ENCODE peak calls at places on chromosome 15, in six cellular contexts. M is HepG2, U is adipocyte, T is fibroblast of lung, I is upper lobe of left lung, W is tibial artery. D is an unnamed sample.

GRCh38 chr15:63250312-63250965 is 27.0 kb upstream of the APH1B start:
- DNase-seq in M (no peak), U (peak), T (peak), I (no peak), W (no peak), D (no peak)

GRCh38 chr15:69400850-69401249 is 13.3 kb upstream of the KIF23 start:
- DNase-seq in M (no peak), U (no peak), T (no peak), I (no peak), W (no peak), D (no peak)

GRCh38 chr15:60835974-60836373 is 357.0 kb upstream of the ICE2 start:
- DNase-seq in M (no peak), U (peak), T (peak), I (no peak), W (no peak), D (no peak)

GRCh38 chr15:82568986-82569385 is 28.7 kb upstream of the RPS17 start:
- DNase-seq in M (no peak), U (no peak), T (no peak), I (no peak), W (no peak), D (no peak)

GRCh38 chr15:69502470-69503045 is 49.9 kb downstream of the RPLP1 start:
- DNase-seq in M (no peak), U (no peak), T (no peak), I (peak), W (no peak), D (no peak)

GRCh38 chr15:69434679-69435078 is 17.9 kb upstream of the RPLP1 start:
- DNase-seq in M (no peak), U (no peak), T (no peak), I (peak), W (no peak), D (no peak)

GRCh38 chr15:69951511-69952209 is 146.1 kb downstream of the TLE3 start:
- DNase-seq in M (no peak), U (peak), T (peak), I (no peak), W (no peak), D (no peak)

GRCh38 chr15:82625136-82625535 is 22.0 kb downstream of the CPEB1 start:
- DNase-seq in M (no peak), U (no peak), T (no peak), I (no peak), W (no peak), D (no peak)

GRCh38 chr15:38740206-38740605 is 175.6 kb upstream of the RASGRP1 start:
- DNase-seq in M (no peak), U (no peak), T (no peak), I (peak), W (no peak), D (no peak)

GRCh38 chr15:40249477-40250303 is 10.8 kb downstream of the PAK6 start:
- DNase-seq in M (no peak), U (peak), T (no peak), I (no peak), W (peak), D (no peak)

GRCh38 chr15:79403501-79403900 is 28.6 kb upstream of the MINAR1 start:
- DNase-seq in M (no peak), U (no peak), T (no peak), I (no peak), W (no peak), D (no peak)

GRCh38 chr15:65366122-65366892 is 11.5 kb downstream of the IGDCC3 start:
- DNase-seq in M (no peak), U (no peak), T (no peak), I (no peak), W (no peak), D (no peak)

GRCh38 chr15:99135194-99135593 is 30.3 kb downstream of the SYNM start:
- DNase-seq in M (peak), U (peak), T (peak), I (no peak), W (no peak), D (no peak)

GRCh38 chr15:51336011-51336410 is 2.4 kb downstream of the CYP19A1 start:
- DNase-seq in M (no peak), U (no peak), T (no peak), I (no peak), W (peak), D (no peak)

GRCh38 chr15:88994286-88994685 is 81.1 kb upstream of the MFGE8 start:
- DNase-seq in M (no peak), U (peak), T (no peak), I (no peak), W (no peak), D (no peak)

GRCh38 chr15:88998980-88999713 is 86.0 kb upstream of the MFGE8 start:
- DNase-seq in M (no peak), U (no peak), T (no peak), I (no peak), W (no peak), D (peak)

GRCh38 chr15:88995449-88995848 is 82.3 kb upstream of the MFGE8 start:
- DNase-seq in M (no peak), U (no peak), T (no peak), I (no peak), W (no peak), D (peak)

GRCh38 chr15:88993662-88994061 is 80.5 kb upstream of the MFGE8 start:
- DNase-seq in M (no peak), U (no peak), T (no peak), I (no peak), W (no peak), D (no peak)

DNA sequence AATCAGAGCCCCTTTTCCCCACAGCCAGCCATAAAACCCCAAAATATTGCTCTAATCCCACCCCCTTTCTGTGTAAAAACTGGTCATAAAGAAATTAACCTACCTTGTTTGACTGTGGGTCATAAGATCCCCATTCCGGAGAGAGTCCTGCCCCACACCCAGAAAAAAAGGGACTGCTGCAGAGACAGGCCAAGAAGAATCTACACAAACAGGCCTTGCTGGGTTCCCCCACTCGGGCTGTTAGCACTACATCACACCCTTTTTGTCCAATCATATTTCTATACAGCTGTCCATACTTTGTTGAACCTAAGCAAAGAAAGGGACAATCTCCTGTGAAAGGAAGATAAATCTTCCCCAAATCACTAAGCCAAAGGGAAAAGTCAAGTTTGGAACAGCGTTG is 84.4 kb upstream of the MFGE8 start:
- DNase-seq in M (no peak), U (no peak), T (no peak), I (no peak), W (no peak), D (no peak)
- H3K4me3 ChIP-seq in M (no peak), U (no peak), T (no peak), I (no peak), W (no peak), D (no peak)

GRCh38 chr15:55255714-55256113 is 33.9 kb downstream of the RAB27A start:
- DNase-seq in M (no peak), U (no peak), T (no peak), I (no peak), W (no peak), D (no peak)

GRCh38 chr15:55253580-55253979 is 36.0 kb downstream of the RAB27A start:
- DNase-seq in M (no peak), U (peak), T (peak), I (no peak), W (no peak), D (no peak)

GRCh38 chr15:55256281-55257013 is 33.2 kb downstream of the RAB27A start:
- DNase-seq in M (peak), U (no peak), T (peak), I (no peak), W (no peak), D (no peak)

GRCh38 chr15:55257014-55257670 is 32.5 kb downstream of the RAB27A start:
- DNase-seq in M (no peak), U (no peak), T (no peak), I (no peak), W (no peak), D (no peak)

GRCh38 chr15:55254916-55255679 is 34.5 kb downstream of the RAB27A start:
- DNase-seq in M (no peak), U (no peak), T (no peak), I (no peak), W (no peak), D (no peak)
- H3K4me3 ChIP-seq in M (no peak), U (peak), T (no peak), I (no peak), W (no peak), D (no peak)

GRCh38 chr15:73053398-73053723 is 1.1 kb downstream of the NEO1 start:
- DNase-seq in M (no peak), U (no peak), T (no peak), I (no peak), W (no peak), D (no peak)

GRCh38 chr15:73056460-73056859 is 4.2 kb downstream of the NEO1 start:
- DNase-seq in M (no peak), U (no peak), T (no peak), I (no peak), W (no peak), D (no peak)

GRCh38 chr15:73052679-73053397 is 575 bp downstream of the NEO1 start:
- DNase-seq in M (peak), U (peak), T (peak), I (peak), W (peak), D (peak)

GRCh38 chr15:73051811-73052678 is at the start of gene NEO1:
- DNase-seq in M (peak), U (peak), T (peak), I (peak), W (peak), D (peak)

GRCh38 chr15:73054417-73054963 is 2.2 kb downstream of the NEO1 start:
- DNase-seq in M (no peak), U (no peak), T (no peak), I (no peak), W (no peak), D (no peak)
- H3K4me3 ChIP-seq in M (no peak), U (no peak), T (no peak), I (no peak), W (no peak), D (no peak)

GRCh38 chr15:42366151-42366550 is 6.8 kb downstream of the CAPN3 start:
- DNase-seq in M (no peak), U (no peak), T (no peak), I (no peak), W (no peak), D (no peak)

GRCh38 chr15:42364529-42364928 is 5.2 kb downstream of the CAPN3 start:
- DNase-seq in M (no peak), U (peak), T (no peak), I (no peak), W (no peak), D (no peak)

GRCh38 chr15:42363942-42364341 is 4.6 kb downstream of the CAPN3 start:
- DNase-seq in M (no peak), U (no peak), T (no peak), I (no peak), W (no peak), D (no peak)

GRCh38 chr15:42360535-42361112 is 1.3 kb downstream of the CAPN3 start:
- DNase-seq in M (no peak), U (no peak), T (no peak), I (no peak), W (no peak), D (no peak)

DNA sequence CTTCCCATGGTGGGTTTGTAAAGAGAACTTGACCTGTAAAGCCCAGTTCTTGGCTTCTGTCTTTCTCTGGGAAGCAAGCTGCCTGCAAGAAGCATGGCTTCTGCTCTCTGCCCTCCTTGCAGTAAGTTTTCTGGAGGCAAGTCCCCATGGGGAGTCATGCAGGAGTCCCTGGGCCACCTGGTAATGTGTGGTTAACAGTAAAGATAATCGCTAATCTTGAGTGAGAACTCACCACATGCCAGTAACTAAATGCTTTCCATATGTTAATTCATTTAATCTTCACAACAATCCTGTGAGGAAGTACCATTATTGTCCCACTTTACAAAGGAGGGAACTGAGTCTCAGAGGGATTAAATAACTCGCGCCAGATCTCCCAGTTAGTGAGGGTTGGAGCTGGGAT is 4.2 kb downstream of the CAPN3 start:
- DNase-seq in M (no peak), U (no peak), T (no peak), I (no peak), W (no peak), D (peak)
- H3K4me3 ChIP-seq in M (no peak), U (no peak), T (no peak), I (no peak), W (no peak), D (no peak)

GRCh38 chr15:71962537-71962936 is 152.2 kb downstream of the NR2E3 start:
- DNase-seq in M (peak), U (no peak), T (peak), I (no peak), W (no peak), D (no peak)
- H3K4me3 ChIP-seq in M (no peak), U (no peak), T (no peak), I (no peak), W (no peak), D (no peak)

GRCh38 chr15:68114356-68114755 is 60.2 kb downstream of the PIAS1 start:
- DNase-seq in M (no peak), U (peak), T (peak), I (no peak), W (no peak), D (no peak)
- H3K4me3 ChIP-seq in M (no peak), U (peak), T (peak), I (peak), W (peak), D (no peak)

DNA sequence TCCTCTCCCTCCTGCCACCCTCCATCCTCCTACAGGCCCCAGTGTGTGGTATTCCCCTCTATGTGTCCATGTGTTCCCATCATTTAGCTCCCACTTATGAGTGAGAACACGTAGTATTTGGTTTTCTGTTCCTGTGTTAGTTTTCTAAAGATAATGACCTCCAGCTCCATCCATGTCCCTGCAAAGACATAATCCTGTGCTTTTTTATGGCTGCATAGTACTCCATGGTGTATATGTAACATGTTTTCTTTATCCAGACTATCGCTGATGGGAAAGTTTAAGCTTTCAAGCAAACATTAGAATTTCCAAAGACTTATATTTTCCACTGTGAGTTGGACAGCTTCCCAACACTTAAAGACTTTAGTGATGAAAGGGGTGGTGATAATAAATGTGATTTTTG is 105.9 kb upstream of the PIAS1 start:
- DNase-seq in M (no peak), U (no peak), T (no peak), I (no peak), W (no peak), D (no peak)
- H3K4me3 ChIP-seq in M (no peak), U (no peak), T (no peak), I (no peak), W (no peak), D (no peak)

GRCh38 chr15:33069161-33069560 is 125.4 kb downstream of the FMN1 start:
- DNase-seq in M (no peak), U (no peak), T (no peak), I (no peak), W (no peak), D (no peak)
- H3K4me3 ChIP-seq in M (no peak), U (no peak), T (no peak), I (no peak), W (no peak), D (no peak)

GRCh38 chr15:96052154-96052553 is 278.3 kb upstream of the NR2F2 start:
- DNase-seq in M (no peak), U (no peak), T (no peak), I (no peak), W (no peak), D (no peak)

GRCh38 chr15:96054606-96055005 is 275.9 kb upstream of the NR2F2 start:
- DNase-seq in M (no peak), U (no peak), T (no peak), I (no peak), W (no peak), D (no peak)

GRCh38 chr15:96054029-96054428 is 276.5 kb upstream of the NR2F2 start:
- DNase-seq in M (no peak), U (no peak), T (no peak), I (no peak), W (no peak), D (no peak)

GRCh38 chr15:96052572-96053038 is 277.9 kb upstream of the NR2F2 start:
- DNase-seq in M (no peak), U (no peak), T (no peak), I (no peak), W (no peak), D (no peak)

DNA sequence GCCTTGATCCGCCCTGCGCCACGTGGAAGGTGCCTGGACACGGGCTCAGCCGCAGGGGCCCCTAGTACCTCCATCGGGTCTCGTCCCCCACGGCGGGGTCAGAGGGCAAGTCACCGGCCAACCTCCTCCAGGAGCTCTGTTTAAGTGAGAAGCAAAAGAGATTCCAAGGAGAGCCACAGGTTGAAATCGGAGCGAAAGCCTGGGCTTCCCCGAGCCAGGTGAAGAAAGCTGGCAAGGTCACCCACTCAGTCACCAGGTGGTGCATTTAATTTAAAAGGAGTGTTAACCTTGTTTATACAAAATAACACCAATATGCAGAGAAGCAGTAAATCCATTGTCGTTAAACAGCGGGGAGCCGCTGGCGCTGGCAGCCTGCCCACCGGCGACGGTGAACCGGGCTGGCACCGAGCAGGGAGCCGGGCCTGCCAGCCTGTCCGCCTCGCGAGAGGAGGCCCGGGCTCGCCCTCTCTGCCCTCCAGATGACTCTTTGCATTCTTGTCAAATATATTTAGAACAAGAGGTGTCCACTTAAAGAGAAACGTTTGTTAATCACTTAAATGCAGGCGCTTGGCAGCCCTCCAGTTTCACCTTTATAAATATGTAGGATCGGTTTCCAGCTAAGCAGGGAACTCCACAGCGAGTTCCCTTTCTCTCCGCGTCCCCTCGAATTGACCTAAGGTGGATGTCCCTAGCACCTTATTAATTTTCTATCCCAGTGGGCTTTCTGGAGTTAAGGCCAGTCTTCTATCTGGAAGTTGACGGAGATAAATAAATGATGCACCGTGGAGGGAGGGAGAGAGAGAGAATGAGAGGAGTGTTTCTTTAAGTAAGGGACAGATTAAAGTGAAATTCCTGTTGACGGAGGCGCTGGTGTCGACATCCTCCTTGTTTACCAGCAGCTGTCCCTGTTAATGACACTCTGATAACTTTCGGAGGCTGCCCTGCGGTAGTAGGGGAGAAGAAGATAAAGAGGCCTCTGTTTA is 277.2 kb upstream of the NR2F2 start:
- DNase-seq in M (peak), U (no peak), T (peak), I (peak), W (no peak), D (no peak)
- H3K4me3 ChIP-seq in M (peak), U (peak), T (no peak), I (peak), W (peak), D (peak)

GRCh38 chr15:59311245-59311644 is 61.4 kb downstream of the MYO1E start:
- DNase-seq in M (no peak), U (no peak), T (no peak), I (no peak), W (no peak), D (no peak)

GRCh38 chr15:59313703-59314332 is 58.9 kb downstream of the MYO1E start:
- DNase-seq in M (peak), U (peak), T (peak), I (no peak), W (peak), D (no peak)

GRCh38 chr15:59317211-59317610 is 55.5 kb downstream of the MYO1E start:
- DNase-seq in M (no peak), U (no peak), T (no peak), I (no peak), W (no peak), D (no peak)

GRCh38 chr15:59312199-59312598 is 60.5 kb downstream of the MYO1E start:
- DNase-seq in M (no peak), U (no peak), T (no peak), I (no peak), W (no peak), D (no peak)

DNA sequence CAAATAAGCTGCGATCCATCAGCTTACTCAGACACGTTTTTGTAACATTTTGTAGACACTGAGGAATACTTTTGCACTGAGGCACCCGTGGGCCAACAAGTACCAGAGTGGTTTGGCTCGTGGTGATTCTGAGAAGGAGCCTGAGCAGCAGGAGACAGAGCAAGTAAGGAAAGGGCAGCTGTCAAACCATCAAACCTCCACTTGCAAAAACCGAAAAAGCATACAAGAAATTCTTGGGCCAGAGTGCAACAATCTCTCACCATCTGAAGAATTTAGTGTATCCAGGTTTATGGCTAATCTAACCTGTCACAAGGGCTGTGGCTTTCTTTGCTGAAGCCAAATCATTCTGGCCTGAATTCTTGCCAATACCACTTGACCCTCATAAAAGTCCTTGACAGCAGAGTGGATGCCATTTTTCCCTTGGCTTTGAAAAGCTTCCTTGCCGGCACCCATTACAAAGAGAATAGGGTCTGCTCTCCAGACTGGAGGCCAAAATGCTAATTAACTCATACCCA is 56.7 kb downstream of the MYO1E start:
- DNase-seq in M (no peak), U (no peak), T (no peak), I (no peak), W (peak), D (no peak)
- H3K4me3 ChIP-seq in M (no peak), U (no peak), T (no peak), I (no peak), W (peak), D (no peak)